ENCODE peak calls at places on chromosomes 6 and 20, in eight cellular contexts. K, O, P, H, E, V, I and Q are unnamed samples.

GRCh38 chr6:38773338-38773737 is 58.2 kb downstream of the DNAH8 start:
- DNase-seq in P (no peak), O (no peak), H (no peak), E (no peak), I (peak; percentile 1), K (no peak), V (no peak), Q (peak; percentile 50)

GRCh38 chr20:23606652-23607049 is 934 bp upstream of the CST9 start:
- DNase-seq in I (peak; percentile 74), K (peak; percentile 64), P (peak; percentile 73), H (peak; percentile 33), V (peak; percentile 52), E (peak; percentile 62), O (no peak), Q (peak; percentile 83)

GRCh38 chr6:113634352-113635163 is 222.6 kb upstream of the MARCKS start:
- DNase-seq in I (no peak), P (no peak), K (no peak), O (no peak), V (no peak), E (no peak), H (no peak), Q (no peak)

GRCh38 chr20:31570021-31570463 is 35.0 kb upstream of the ID1 start:
- DNase-seq in I (no peak), P (no peak), V (no peak), O (no peak), K (no peak), E (no peak), H (no peak), Q (no peak)

GRCh38 chr6:168219167-168219566 is 100.4 kb downstream of the DACT2 start:
- DNase-seq in O (no peak), I (no peak), E (peak; percentile 3), V (no peak), P (no peak), H (no peak), K (no peak), Q (no peak)

GRCh38 chr6:168725821-168726220 is 284.8 kb downstream of the SMOC2 start:
- DNase-seq in O (no peak), E (no peak), V (no peak), K (no peak), P (peak; percentile 27), I (no peak), H (no peak), Q (no peak)

GRCh38 chr6:93848011-93848620 is 428.8 kb upstream of the EPHA7 start:
- DNase-seq in P (peak; percentile 28), K (no peak), I (no peak), O (no peak), V (no peak), H (no peak), E (no peak), Q (no peak)

GRCh38 chr6:44829811-44830210 is 442.3 kb downstream of the CDC5L start:
- DNase-seq in V (no peak), K (no peak), E (no peak), O (no peak), P (no peak), I (no peak), H (no peak), Q (no peak)

GRCh38 chr20:57695012-57695411 is 14.8 kb downstream of the PMEPA1 start:
- DNase-seq in P (no peak), H (no peak), O (peak; percentile 77), V (no peak), E (peak; percentile 50), K (no peak), I (no peak), Q (peak; percentile 75)

GRCh38 chr20:33866398-33867079 is 55.4 kb downstream of the CHMP4B start:
- DNase-seq in V (no peak), O (no peak), I (no peak), H (no peak), K (no peak), E (no peak), P (no peak), Q (no peak)

GRCh38 chr6:137688230-137688971 is 178.7 kb upstream of the TNFAIP3 start:
- DNase-seq in O (no peak), K (no peak), H (no peak), I (no peak), P (no peak), V (no peak), E (no peak), Q (no peak)

GRCh38 chr6:30101423-30101938 is 11.4 kb downstream of the TRIM31 start:
- DNase-seq in K (no peak), H (peak; percentile 2), E (no peak), P (no peak), O (no peak), I (no peak), V (no peak), Q (no peak)

GRCh38 chr6:26273673-26274595 is 91.1 kb upstream of the BTN3A2 start:
- DNase-seq in H (peak; percentile 27), I (no peak), P (peak; percentile 42), V (no peak), O (no peak), K (no peak), E (no peak), Q (no peak)

GRCh38 chr20:52972190-52972937 is at the start of gene TSHZ2:
- DNase-seq in K (peak; percentile 16), I (no peak), H (peak; percentile 72), P (peak; percentile 67), E (no peak), O (no peak), V (peak; percentile 48), Q (peak; percentile 48)

GRCh38 chr20:2206957-2207769 is 88.6 kb upstream of the TGM3 start:
- DNase-seq in V (peak; percentile 47), I (peak; percentile 36), E (peak; percentile 85), K (peak; percentile 85), H (peak; percentile 87), P (peak; percentile 96), O (no peak), Q (peak; percentile 86)

GRCh38 chr6:123771126-123771525 is 32.5 kb upstream of the NKAIN2 start:
- DNase-seq in P (no peak), H (no peak), I (no peak), E (no peak), K (no peak), V (no peak), O (no peak), Q (no peak)

GRCh38 chr6:139881251-139881650 is 506.8 kb upstream of the CITED2 start:
- DNase-seq in E (no peak), V (no peak), I (no peak), O (no peak), K (no peak), P (peak; percentile 55), H (no peak), Q (no peak)

GRCh38 chr20:32482251-32483220 is 102.6 kb downstream of the NOL4L start:
- DNase-seq in O (no peak), H (no peak), K (no peak), E (peak; percentile 69), I (no peak), P (peak; percentile 65), V (no peak), Q (peak; percentile 44)

GRCh38 chr20:24465730-24466129 is 3.7 kb upstream of the SYNDIG1 start:
- DNase-seq in O (no peak), I (no peak), P (no peak), K (no peak), H (no peak), E (no peak), V (no peak), Q (no peak)

GRCh38 chr6:110329729-110330436 is 28.3 kb downstream of the METTL24 start:
- DNase-seq in H (no peak), K (no peak), V (no peak), E (no peak), I (no peak), O (no peak), P (no peak), Q (peak; percentile 30)

GRCh38 chr20:1345030-1345755 is 16.3 kb upstream of the SDCBP2 start:
- DNase-seq in H (no peak), E (no peak), K (no peak), P (no peak), O (no peak), I (no peak), V (no peak), Q (no peak)

GRCh38 chr20:23077277-23077676 is 8.8 kb downstream of the CD93 start:
- DNase-seq in K (no peak), P (no peak), H (no peak), O (no peak), E (no peak), V (no peak), I (no peak), Q (no peak)

GRCh38 chr20:36243726-36244125 is 7.4 kb downstream of the AAR2 start:
- DNase-seq in K (no peak), V (no peak), I (no peak), O (no peak), H (no peak), E (no peak), P (no peak), Q (peak; percentile 33)

GRCh38 chr20:42544926-42545325 is 644.8 kb downstream of the PTPRT start:
- DNase-seq in P (no peak), E (no peak), I (no peak), V (no peak), O (no peak), H (no peak), K (no peak), Q (no peak)

GRCh38 chr6:54056105-54056504 is 55.1 kb upstream of the MLIP start:
- DNase-seq in O (no peak), E (no peak), P (no peak), K (no peak), H (no peak), V (no peak), I (no peak), Q (no peak)

GRCh38 chr6:33827546-33828451 is 24.0 kb upstream of the MLN start:
- DNase-seq in I (no peak), P (no peak), H (no peak), K (no peak), E (no peak), O (no peak), V (no peak), Q (no peak)

GRCh38 chr6:56850618-56851017 is 104.3 kb upstream of the BEND6 start:
- DNase-seq in K (no peak), O (no peak), H (no peak), V (no peak), I (no peak), P (no peak), E (no peak), Q (no peak)

GRCh38 chr6:12275084-12275483 is 15.1 kb upstream of the EDN1 start:
- DNase-seq in V (no peak), E (no peak), I (no peak), O (no peak), K (no peak), P (no peak), H (no peak), Q (no peak)

GRCh38 chr6:158626360-158627167 is 18.0 kb downstream of the DYNLT1 start:
- DNase-seq in K (no peak), I (no peak), E (no peak), O (no peak), P (no peak), V (no peak), H (no peak), Q (no peak)